ENCODE peak calls at places on chromosomes 7 and 10, in nine cellular contexts. S is lower leg skin, G is GM20000, F is cardiac muscle cell, A is PC-3, M is GM06990, W is tibial artery, I is prostate gland, P is psoas muscle. J is an unnamed sample.

GRCh38 chr10:77925795-77926565 is 575 bp downstream of the DLG5 start:
- DNase-seq in I (peak), F (peak), G (peak), P (peak), S (no peak), W (peak), M (peak), A (peak), J (peak)

GRCh38 chr7:3739983-3740382 is 438.9 kb downstream of the SDK1 start:
- DNase-seq in A (no peak), P (no peak), G (no peak), M (no peak), S (no peak), F (no peak), W (no peak), I (no peak), J (no peak)

GRCh38 chr10:63267414-63268138 is 134.4 kb downstream of the NRBF2 start:
- DNase-seq in M (no peak), W (no peak), I (peak), P (no peak), A (peak), F (peak), S (no peak), G (no peak), J (no peak)

GRCh38 chr10:110458583-110458920 is 39.2 kb upstream of the DUSP5 start:
- DNase-seq in I (no peak), S (no peak), M (no peak), W (no peak), P (no peak), G (no peak), F (no peak), A (no peak), J (no peak)

GRCh38 chr7:88200793-88201192 is 19.0 kb downstream of the SRI start:
- DNase-seq in W (no peak), M (no peak), G (no peak), P (no peak), I (no peak), F (no peak), S (no peak), A (no peak), J (no peak)

GRCh38 chr7:132345730-132346129 is 230.5 kb downstream of the PLXNA4 start:
- DNase-seq in M (no peak), P (no peak), F (peak), A (no peak), G (no peak), S (no peak), W (no peak), I (no peak), J (no peak)

GRCh38 chr10:97165499-97165898 is 20.3 kb downstream of the SLIT1 start:
- DNase-seq in S (no peak), W (peak), P (no peak), F (no peak), G (no peak), A (no peak), M (no peak), I (no peak), J (no peak)

GRCh38 chr10:47190802-47191450 is 109.1 kb upstream of the GDF10 start:
- DNase-seq in M (no peak), A (no peak), G (no peak), F (no peak), I (no peak), W (no peak), P (no peak), S (no peak), J (no peak)

GRCh38 chr7:140489021-140489349 is 9.7 kb upstream of the MKRN1 start:
- DNase-seq in M (no peak), A (no peak), G (no peak), S (no peak), F (no peak), I (no peak), P (no peak), W (no peak), J (no peak)

GRCh38 chr10:115049957-115050356 is 43.2 kb upstream of the ATRNL1 start:
- DNase-seq in F (no peak), M (no peak), G (no peak), S (no peak), P (no peak), A (no peak), W (no peak), I (no peak), J (no peak)

GRCh38 chr10:116688241-116688711 is 54.1 kb downstream of the HSPA12A start:
- DNase-seq in A (peak), P (no peak), S (no peak), G (no peak), I (no peak), F (no peak), W (no peak), M (no peak), J (no peak)

GRCh38 chr10:112782176-112782907 is 167.7 kb upstream of the TCF7L2 start:
- DNase-seq in F (peak), G (no peak), P (peak), W (peak), A (no peak), I (no peak), S (peak), M (no peak), J (peak)

GRCh38 chr10:6694447-6695155 is 114.5 kb upstream of the PRKCQ start:
- DNase-seq in A (no peak), P (no peak), S (no peak), G (no peak), M (no peak), W (no peak), I (no peak), F (no peak), J (no peak)

GRCh38 chr7:121366852-121367431 is 29.2 kb downstream of the FAM3C start:
- DNase-seq in A (peak), F (peak), M (no peak), S (no peak), I (no peak), G (no peak), P (no peak), W (no peak), J (peak)

GRCh38 chr10:118590334-118590733 is 5.1 kb downstream of the PRLHR start:
- DNase-seq in S (peak), A (peak), F (no peak), G (no peak), I (peak), P (no peak), W (no peak), M (no peak), J (peak)

GRCh38 chr10:61271127-61271780 is 181.9 kb downstream of the TMEM26 start:
- DNase-seq in F (no peak), P (no peak), S (no peak), W (no peak), G (no peak), I (no peak), A (peak), M (no peak), J (no peak)

GRCh38 chr10:36450385-36450784 is 675.0 kb upstream of the ANKRD30A start:
- DNase-seq in I (no peak), S (no peak), G (no peak), F (peak), P (no peak), M (no peak), A (no peak), W (no peak), J (no peak)

GRCh38 chr7:45881759-45882464 is 6.4 kb upstream of the IGFBP1 start:
- DNase-seq in S (no peak), I (no peak), A (no peak), W (no peak), F (no peak), G (no peak), M (no peak), P (no peak), J (no peak)

GRCh38 chr7:29854257-29854938 is 48.1 kb downstream of the WIPF3 start:
- DNase-seq in I (no peak), G (no peak), W (no peak), A (peak), S (no peak), F (peak), P (no peak), M (no peak), J (no peak)

GRCh38 chr7:78055579-78055978 is 257.0 kb downstream of the PHTF2 start:
- DNase-seq in G (no peak), A (no peak), W (no peak), F (no peak), S (no peak), P (no peak), M (no peak), I (no peak), J (no peak)

DNA sequence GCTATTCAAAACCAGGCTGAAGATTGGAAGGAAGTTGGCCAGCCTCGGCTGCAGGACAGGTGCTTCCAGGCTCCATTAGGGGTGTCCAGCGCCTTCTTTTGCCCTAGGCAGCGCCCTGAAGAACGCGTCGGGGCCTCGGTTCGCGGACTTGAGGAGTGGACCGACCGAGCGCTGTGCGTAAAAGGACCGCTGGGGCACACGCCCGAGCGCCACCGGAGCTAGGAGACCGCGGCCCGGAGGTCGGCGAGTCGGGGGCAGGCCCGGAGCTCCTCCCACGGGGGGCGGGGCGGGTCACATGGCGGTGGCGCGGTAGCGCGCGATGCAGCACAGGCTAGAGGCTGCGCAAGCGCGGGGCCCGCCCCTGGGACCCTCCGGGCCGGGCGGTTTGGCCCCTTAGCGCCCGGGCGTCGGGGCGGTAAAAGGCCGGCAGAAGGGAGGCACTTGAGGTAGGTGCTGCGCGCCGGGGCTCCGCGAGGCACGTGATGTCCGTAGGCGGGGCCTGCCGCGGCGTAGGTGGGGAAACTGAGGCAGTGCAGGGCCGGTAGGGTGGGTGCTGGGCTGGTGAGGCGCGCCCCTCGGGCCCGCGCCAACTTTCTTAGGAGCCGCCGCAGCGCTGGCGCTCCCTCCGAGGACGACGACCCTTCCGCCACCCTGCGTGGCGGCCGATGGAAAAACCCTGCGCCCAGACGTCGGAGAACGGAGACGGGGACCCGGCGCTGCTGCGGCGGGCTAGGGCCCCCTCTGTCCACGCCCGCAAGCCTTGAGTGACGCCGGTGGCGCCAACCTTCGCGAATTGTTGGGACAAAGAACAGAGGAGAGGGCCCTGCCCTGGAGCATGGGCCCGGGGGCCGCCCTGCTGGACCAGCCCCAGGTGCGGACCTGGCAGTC is at the start of gene PRXL2A:
- DNase-seq in S (peak), F (peak), A (no peak), I (peak), P (peak), M (peak), W (peak), G (peak), J (peak)
- TF ChIP-seq CTCF in S (no peak), F (no peak), A (no peak), I (no peak), P (no peak), M (no peak), W (no peak), G (no peak), J (no peak)

GRCh38 chr7:100389437-100390088 is 16.3 kb downstream of the PILRA start:
- DNase-seq in M (no peak), W (no peak), G (no peak), S (no peak), A (no peak), P (no peak), I (no peak), F (no peak), J (no peak)
- TF ChIP-seq CTCF in M (no peak), W (no peak), G (no peak), S (no peak), A (no peak), P (no peak), I (no peak), F (no peak), J (no peak)

GRCh38 chr7:40829201-40829600 is 694.4 kb downstream of the SUGCT start:
- DNase-seq in M (no peak), S (no peak), P (no peak), G (no peak), A (no peak), I (no peak), W (no peak), F (no peak), J (no peak)

GRCh38 chr7:40828686-40829085 is 693.9 kb downstream of the SUGCT start:
- DNase-seq in S (no peak), P (no peak), M (no peak), I (no peak), G (no peak), F (no peak), A (no peak), W (no peak), J (no peak)

GRCh38 chr7:40836218-40836617 is 701.4 kb downstream of the SUGCT start:
- DNase-seq in S (no peak), A (peak), M (no peak), G (no peak), F (no peak), I (no peak), P (no peak), W (no peak), J (no peak)

GRCh38 chr7:40833541-40834234 is 698.9 kb downstream of the SUGCT start:
- DNase-seq in W (no peak), F (no peak), S (no peak), G (no peak), P (no peak), M (no peak), I (no peak), A (peak), J (no peak)
- TF ChIP-seq CTCF in W (no peak), F (peak), S (no peak), G (no peak), P (no peak), M (no peak), I (no peak), A (peak), J (no peak)

GRCh38 chr7:148962823-148963582 is 65.3 kb downstream of the PDIA4 start:
- DNase-seq in A (peak), F (peak), M (peak), S (peak), I (peak), G (peak), P (peak), W (peak), J (peak)

GRCh38 chr7:148963583-148964509 is 64.5 kb downstream of the PDIA4 start:
- DNase-seq in G (no peak), P (no peak), I (no peak), A (peak), M (no peak), F (no peak), W (no peak), S (no peak), J (peak)

GRCh38 chr7:148964510-148965267 is 63.6 kb downstream of the PDIA4 start:
- DNase-seq in S (no peak), W (no peak), A (no peak), P (no peak), G (no peak), M (no peak), F (no peak), I (no peak), J (peak)

GRCh38 chr7:148962515-148962822 is 65.8 kb downstream of the PDIA4 start:
- DNase-seq in G (no peak), M (no peak), A (no peak), S (no peak), P (no peak), F (no peak), W (no peak), I (no peak), J (no peak)

DNA sequence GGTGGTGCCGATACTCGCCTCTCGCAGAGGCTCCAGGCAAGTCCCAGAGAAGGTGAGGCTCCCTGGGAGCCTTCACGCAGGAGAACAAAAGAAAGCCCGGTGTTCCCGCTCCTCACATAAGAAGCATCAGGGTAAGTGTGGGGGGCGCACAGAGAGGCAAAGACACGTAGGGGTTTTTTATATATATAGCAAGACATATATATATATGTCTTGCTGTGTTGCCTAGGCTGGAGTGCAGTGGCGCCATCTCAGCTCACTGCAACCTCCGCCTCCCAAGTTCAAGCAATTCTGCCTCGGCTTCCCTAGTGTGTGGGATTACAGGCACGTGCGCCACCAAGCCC is 61.3 kb downstream of the PDIA4 start:
- DNase-seq in I (no peak), P (no peak), W (no peak), A (no peak), M (no peak), G (no peak), S (no peak), F (no peak), J (no peak)
- TF ChIP-seq CTCF in I (no peak), P (no peak), W (no peak), A (peak), M (no peak), G (no peak), S (no peak), F (no peak), J (no peak)

DNA sequence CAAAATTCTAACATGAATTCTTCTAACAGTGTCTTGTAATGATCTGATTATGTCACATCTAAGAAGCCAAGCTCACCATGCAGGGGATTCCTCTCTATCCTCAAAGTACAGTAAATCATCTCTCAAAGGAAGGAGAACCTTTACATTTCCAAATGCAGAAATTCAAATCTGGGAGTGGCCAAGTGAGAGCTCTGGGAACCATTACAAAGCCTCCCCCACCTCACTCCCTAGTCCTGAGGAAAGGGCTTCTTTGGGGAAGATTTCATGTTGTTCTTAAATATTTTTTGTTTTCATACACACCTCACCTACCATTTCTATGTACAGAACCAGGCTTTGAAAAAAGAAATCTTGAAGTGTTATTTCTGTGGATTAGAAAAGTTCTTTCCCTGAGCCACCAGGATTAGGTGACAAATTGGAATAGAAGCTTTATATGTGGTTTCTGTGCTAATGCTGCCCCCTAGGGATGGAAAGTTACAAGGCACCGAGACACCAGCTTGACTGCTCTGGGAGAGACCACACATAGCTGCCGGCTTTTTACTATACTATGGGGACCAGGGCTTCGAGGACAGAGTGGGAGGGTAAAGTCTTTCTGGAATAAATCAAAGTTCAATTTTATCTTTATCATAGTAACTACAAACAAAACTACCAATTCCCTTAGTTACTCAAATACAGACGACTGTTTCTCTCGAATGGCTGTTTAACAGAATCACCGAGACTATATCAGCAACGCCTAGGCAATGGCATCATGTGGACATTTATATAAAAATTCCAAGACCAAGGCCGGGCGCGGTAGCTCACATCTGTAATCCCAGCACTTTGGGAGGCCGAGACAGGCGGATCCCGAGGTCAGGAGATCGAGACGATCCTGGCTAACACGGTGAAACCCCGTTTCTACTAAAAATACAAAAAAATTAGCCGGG is 116.1 kb downstream of the RNF216 start:
- DNase-seq in M (no peak), P (peak), G (peak), F (peak), W (peak), S (peak), I (peak), A (peak), J (peak)
- TF ChIP-seq CTCF in M (peak), P (peak), G (peak), F (peak), W (peak), S (peak), I (peak), A (peak), J (peak)

GRCh38 chr10:95784279-95784913 is 28.4 kb downstream of the ENTPD1 start:
- DNase-seq in F (no peak), M (no peak), G (no peak), S (no peak), I (no peak), A (no peak), P (no peak), W (peak), J (no peak)

GRCh38 chr10:95787447-95787846 is 31.5 kb downstream of the ENTPD1 start:
- DNase-seq in A (no peak), F (no peak), G (no peak), I (no peak), W (no peak), P (no peak), S (no peak), M (no peak), J (no peak)

GRCh38 chr10:95783741-95784140 is 27.8 kb downstream of the ENTPD1 start:
- DNase-seq in I (no peak), P (no peak), A (no peak), W (no peak), M (peak), S (no peak), G (no peak), F (no peak), J (no peak)

GRCh38 chr10:95785317-95785716 is 29.4 kb downstream of the ENTPD1 start:
- DNase-seq in M (peak), W (no peak), S (no peak), I (no peak), A (no peak), F (no peak), G (no peak), P (no peak), J (no peak)

DNA sequence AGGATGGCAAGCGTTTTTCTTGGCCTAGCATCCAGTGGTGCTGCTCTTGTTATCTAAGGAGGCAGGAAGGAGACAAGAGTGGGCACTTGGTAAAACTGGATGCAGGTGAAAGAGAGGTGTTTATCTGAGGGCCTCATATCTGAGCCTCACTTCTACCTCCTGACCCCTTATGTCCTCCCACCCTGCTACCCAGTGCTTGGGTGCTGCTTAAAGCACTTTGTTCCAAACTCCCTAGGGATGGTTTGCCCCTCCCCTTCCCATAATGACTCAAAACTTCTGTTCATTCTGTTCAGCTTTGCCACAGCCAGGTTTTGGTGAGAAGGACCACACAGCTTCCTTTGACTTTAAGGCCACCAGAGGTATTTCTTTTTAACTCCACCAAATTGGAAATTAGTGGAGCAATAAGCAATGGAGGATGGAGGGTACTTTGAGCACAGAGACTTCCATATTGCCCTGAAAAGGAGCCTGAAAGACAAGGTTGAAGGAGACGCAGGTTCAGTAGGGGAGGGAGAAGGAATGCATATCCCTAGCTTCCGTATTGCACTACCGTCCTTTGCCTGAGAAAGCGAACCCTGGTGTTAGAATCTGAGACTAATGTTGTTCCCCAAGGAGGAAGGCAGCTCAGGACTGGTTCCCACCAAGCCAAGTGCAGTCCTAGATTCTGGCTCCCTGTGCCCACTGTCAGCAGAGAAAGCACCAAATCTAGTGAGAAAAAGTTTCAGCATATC is 30.1 kb downstream of the ENTPD1 start:
- DNase-seq in S (no peak), W (no peak), G (no peak), M (peak), A (no peak), P (no peak), F (no peak), I (no peak), J (no peak)
- TF ChIP-seq CTCF in S (no peak), W (no peak), G (no peak), M (no peak), A (no peak), P (no peak), F (no peak), I (no peak), J (no peak)

J was measured in body of pancreas.